ENCODE peak calls at places on chromosomes 11 and 22, in nine cellular contexts. Z is adrenal gland, A is A549, N is erythroblast, W is stomach, G is GM12878, I is thyroid gland, M is GM12891, H is GM12892. L is an unnamed sample.

GRCh38 chr11:73167555-73167954 is 25.4 kb upstream of the FCHSD2 start:
- DNase-seq in Z (peak; percentile 42), A (no peak), N (no peak), W (no peak), G (no peak), I (no peak), M (no peak), H (no peak), L (no peak)

GRCh38 chr22:38257650-38258246 is 15.1 kb downstream of the TMEM184B start:
- DNase-seq in Z (no peak), A (no peak), N (no peak), W (peak; percentile 58), G (no peak), I (no peak), M (no peak), H (no peak), L (no peak)

GRCh38 chr11:78188809-78189724 is at the start of gene USP35:
- DNase-seq in Z (peak; percentile 21), A (no peak), N (no peak), W (no peak), G (no peak), I (no peak), M (no peak), H (no peak), L (no peak)

GRCh38 chr22:20245577-20246367 is 22.3 kb downstream of the RTN4R start:
- DNase-seq in Z (no peak), A (no peak), N (no peak), W (no peak), G (no peak), I (no peak), M (no peak), H (no peak), L (no peak)

GRCh38 chr11:26088391-26088790 is 243.5 kb upstream of the ANO3 start:
- DNase-seq in Z (no peak), A (no peak), N (no peak), W (no peak), G (no peak), I (no peak), M (no peak), H (no peak), L (no peak)

GRCh38 chr11:2363130-2363529 is 14.0 kb upstream of the CD81 start:
- DNase-seq in Z (no peak), A (no peak), N (no peak), W (no peak), G (no peak), I (no peak), M (no peak), H (no peak), L (no peak)

GRCh38 chr11:45017329-45017728 is 66.6 kb upstream of the TP53I11 start:
- DNase-seq in Z (no peak), A (no peak), N (no peak), W (no peak), G (no peak), I (no peak), M (no peak), H (no peak), L (peak; percentile 27)

GRCh38 chr11:70341881-70342429 is 56.4 kb upstream of the CTTN start:
- DNase-seq in Z (no peak), A (no peak), N (no peak), W (no peak), G (no peak), I (no peak), M (no peak), H (no peak), L (no peak)

GRCh38 chr11:117230981-117231636 is 764 bp downstream of the PCSK7 start:
- DNase-seq in Z (no peak), A (no peak), N (peak; percentile 30), W (no peak), G (no peak), I (no peak), M (no peak), H (no peak), L (no peak)
- TF ChIP-seq POLR2A in Z (no peak), A (no peak), N (no peak), W (no peak), G (no peak), I (no peak), M (no peak), H (no peak), L (no peak)

DNA sequence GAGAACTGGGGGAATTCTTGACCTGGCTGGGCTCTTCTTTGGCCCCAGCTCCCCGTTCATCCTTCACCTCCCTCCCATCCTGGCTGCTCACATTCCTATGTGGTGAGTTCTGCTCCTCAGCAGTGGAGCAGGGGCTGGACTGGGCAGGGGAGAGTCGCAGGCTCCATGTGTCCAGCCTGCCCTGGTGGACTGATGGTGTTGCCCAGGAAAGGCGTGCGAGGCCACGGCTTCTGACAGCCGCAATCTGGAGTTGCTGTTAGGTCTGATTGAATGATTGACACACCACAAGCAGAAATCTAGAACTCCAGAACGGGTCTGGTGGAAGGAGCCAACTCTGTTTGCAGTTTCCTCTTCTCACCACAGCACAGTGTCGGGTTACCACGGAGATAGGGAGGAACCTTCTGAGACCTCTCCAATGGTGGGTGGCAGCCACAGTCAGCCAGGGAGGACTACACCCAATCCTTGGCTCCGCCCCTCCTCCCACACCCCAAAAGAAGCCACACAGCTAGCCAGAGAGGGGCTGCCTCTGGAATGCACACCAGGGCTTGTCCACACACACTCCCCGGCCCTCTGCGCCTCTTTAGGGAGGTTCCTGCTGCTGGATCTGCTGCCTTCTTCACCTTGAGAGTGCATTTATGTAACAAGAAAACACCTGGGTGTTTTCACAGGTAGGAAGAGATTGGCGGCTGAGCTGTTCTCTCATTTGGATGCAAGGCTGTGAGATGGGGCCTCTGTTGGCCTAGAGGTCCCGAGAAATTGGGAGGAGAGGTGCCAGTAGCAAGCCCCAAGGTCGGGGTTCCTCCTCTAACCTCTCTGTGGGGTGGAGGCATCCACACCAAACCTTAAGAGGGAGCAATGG is 56.4 kb upstream of the CD44 start:
- DNase-seq in Z (no peak), A (peak; percentile 81), N (peak; percentile 69), W (peak; percentile 51), G (peak; percentile 83), I (peak; percentile 26), M (peak; percentile 49), H (peak; percentile 59), L (peak; percentile 93)
- TF ChIP-seq POLR2A in Z (no peak), A (no peak), N (no peak), W (no peak), G (peak; percentile 71), I (no peak), M (peak; percentile 66), H (no peak), L (no peak)

GRCh38 chr11:128581908-128582307 is 5.5 kb downstream of the ETS1 start:
- DNase-seq in Z (no peak), A (no peak), N (no peak), W (no peak), G (no peak), I (no peak), M (no peak), H (no peak), L (no peak)

GRCh38 chr11:128582496-128583366 is 4.6 kb downstream of the ETS1 start:
- DNase-seq in Z (no peak), A (peak; percentile 39), N (no peak), W (no peak), G (no peak), I (peak; percentile 36), M (no peak), H (no peak), L (peak; percentile 79)

GRCh38 chr11:128584253-128584652 is 3.1 kb downstream of the ETS1 start:
- DNase-seq in Z (no peak), A (no peak), N (no peak), W (no peak), G (no peak), I (no peak), M (no peak), H (no peak), L (no peak)

GRCh38 chr11:128579790-128580504 is 7.4 kb downstream of the ETS1 start:
- DNase-seq in Z (no peak), A (peak; percentile 10), N (no peak), W (no peak), G (no peak), I (no peak), M (no peak), H (no peak), L (peak; percentile 63)

GRCh38 chr11:128580612-128581011 is 6.7 kb downstream of the ETS1 start:
- DNase-seq in Z (no peak), A (no peak), N (no peak), W (no peak), G (no peak), I (no peak), M (no peak), H (no peak), L (peak; percentile 56)
- TF ChIP-seq POLR2A in Z (no peak), A (no peak), N (no peak), W (no peak), G (no peak), I (no peak), M (no peak), H (no peak), L (no peak)

GRCh38 chr11:118820412-118821357 is 29.7 kb upstream of the DDX6 start:
- DNase-seq in Z (peak; percentile 94), A (no peak), N (no peak), W (peak; percentile 81), G (peak; percentile 99), I (peak; percentile 98), M (peak; percentile 37), H (peak; percentile 45), L (no peak)
- TF ChIP-seq POLR2A in Z (no peak), A (no peak), N (no peak), W (no peak), G (peak; percentile 13), I (no peak), M (peak; percentile 60), H (no peak), L (no peak)

GRCh38 chr22:25748704-25749103 is 6.7 kb downstream of the MYO18B start:
- DNase-seq in Z (no peak), A (no peak), N (no peak), W (peak; percentile 55), G (no peak), I (no peak), M (no peak), H (no peak), L (no peak)
- TF ChIP-seq POLR2A in Z (no peak), A (no peak), N (no peak), W (no peak), G (no peak), I (no peak), M (no peak), H (no peak), L (no peak)

DNA sequence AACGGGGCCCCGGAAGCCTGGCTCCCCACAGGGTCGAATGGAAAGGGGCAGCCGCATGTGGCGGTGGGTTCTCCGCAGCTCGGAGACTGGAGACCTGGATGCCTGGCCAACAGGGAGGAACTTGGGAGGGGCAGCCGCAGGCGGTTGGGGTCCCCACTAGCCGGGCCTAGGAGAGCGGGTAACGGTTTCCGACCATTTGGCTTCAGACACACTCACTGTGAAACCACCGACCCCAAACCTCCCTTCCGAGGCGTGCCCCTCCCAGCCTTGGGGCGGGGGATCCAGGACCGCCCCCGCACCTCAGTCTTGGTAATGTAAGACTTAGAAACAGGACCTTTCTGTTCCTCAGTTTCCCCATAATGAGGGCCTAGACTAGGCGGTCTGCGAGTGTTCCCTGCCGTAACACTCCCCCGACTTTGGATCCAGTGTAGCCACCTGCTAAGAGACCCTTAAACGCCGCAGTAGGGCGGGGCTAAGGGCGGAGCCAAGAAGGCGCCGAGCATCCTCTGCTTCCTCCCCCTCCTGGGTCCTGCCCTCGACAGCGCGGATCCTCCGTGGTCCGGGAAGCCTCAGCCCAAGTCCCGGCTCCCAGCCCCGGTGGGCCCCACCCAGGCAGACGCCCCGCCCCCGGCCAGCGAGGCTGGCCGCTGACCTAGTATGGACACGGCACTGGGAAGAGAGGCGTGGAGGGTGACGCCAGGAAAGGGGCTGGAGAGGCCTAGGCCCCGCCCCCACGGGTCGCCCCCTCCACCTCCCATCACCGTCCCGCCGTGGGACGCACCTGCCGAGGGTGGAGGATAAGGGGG is 1.8 kb upstream of the RASGRP2 start:
- DNase-seq in Z (peak; percentile 76), A (peak; percentile 73), N (no peak), W (peak; percentile 58), G (no peak), I (peak; percentile 51), M (peak; percentile 82), H (peak; percentile 77), L (peak; percentile 93)
- TF ChIP-seq POLR2A in Z (no peak), A (no peak), N (no peak), W (no peak), G (peak; percentile 57), I (no peak), M (no peak), H (no peak), L (no peak)

L was measured in NB4.